ENCODE peak calls at places on chromosome 11, in ten cellular contexts. A is NCI-H1694 treated with DMSO at 0.1 percent for 48 hours; O is heart right ventricle; W is tibial nerve; I is CD8-positive, alpha-beta memory T cell; Q is germinal center; M is progenitor cell of endocrine pancreas; H is cardiac septum; Z is activated CD4-positive, alpha-beta T cell treated with anti-CD3 and anti-CD28 coated beads for 24 hours; X is gastrocnemius medialis. E is an unnamed sample.

GRCh38 chr11:87020336-87020735 is 17.4 kb upstream of the TMEM135 start:
- DNase-seq in A (no peak), O (no peak), W (no peak), I (no peak), Q (no peak), M (no peak), H (no peak), Z (no peak), X (no peak), E (no peak)

GRCh38 chr11:45212566-45213315 is 66.3 kb downstream of the PRDM11 start:
- DNase-seq in A (no peak), O (no peak), W (no peak), I (no peak), Q (no peak), M (no peak), H (no peak), Z (no peak), X (no peak), E (no peak)

GRCh38 chr11:32267679-32268187 is 167.6 kb downstream of the WT1 start:
- DNase-seq in A (no peak), O (no peak), W (no peak), I (no peak), Q (no peak), M (no peak), H (no peak), Z (no peak), X (no peak), E (no peak)

GRCh38 chr11:96309001-96309642 is 33.9 kb downstream of the MAML2 start:
- DNase-seq in A (no peak), O (no peak), W (no peak), I (no peak), Q (no peak), M (no peak), H (no peak), Z (no peak), X (no peak), E (no peak)

GRCh38 chr11:22432331-22433065 is 94.3 kb downstream of the SLC17A6 start:
- DNase-seq in A (no peak), O (peak; percentile 48), W (peak; percentile 18), I (no peak), Q (no peak), M (no peak), H (peak; percentile 74), Z (no peak), X (peak; percentile 11), E (peak; percentile 27)

GRCh38 chr11:36056160-36056751 is 112.4 kb downstream of the LDLRAD3 start:
- DNase-seq in A (peak; percentile 24), O (no peak), W (no peak), I (no peak), Q (no peak), M (no peak), H (no peak), Z (no peak), X (no peak), E (no peak)

GRCh38 chr11:121104223-121104831 is 3.3 kb downstream of the TECTA start:
- DNase-seq in A (no peak), O (peak; percentile 32), W (no peak), I (no peak), Q (no peak), M (no peak), H (no peak), Z (no peak), X (peak; percentile 6), E (peak; percentile 64)

GRCh38 chr11:102196816-102197215 is 86.6 kb downstream of the YAP1 start:
- DNase-seq in A (no peak), O (no peak), W (no peak), I (no peak), Q (no peak), M (no peak), H (no peak), Z (no peak), X (no peak), E (no peak)

GRCh38 chr11:122205036-122205435 is 89.0 kb upstream of the BLID start:
- DNase-seq in A (no peak), O (no peak), W (no peak), I (no peak), Q (no peak), M (no peak), H (no peak), Z (no peak), X (no peak), E (no peak)

GRCh38 chr11:62012451-62013265 is 45.2 kb upstream of the FTH1 start:
- DNase-seq in A (no peak), O (no peak), W (no peak), I (no peak), Q (no peak), M (no peak), H (no peak), Z (no peak), X (no peak), E (peak; percentile 60)

GRCh38 chr11:19018901-19019300 is 41.6 kb downstream of the MRGPRX2 start:
- DNase-seq in A (no peak), O (no peak), W (no peak), I (no peak), Q (no peak), M (peak; percentile 70), H (no peak), Z (no peak), X (no peak), E (no peak)

GRCh38 chr11:95711945-95712221 is 77.7 kb downstream of the FAM76B start:
- DNase-seq in A (no peak), O (no peak), W (no peak), I (no peak), Q (no peak), M (no peak), H (no peak), Z (no peak), X (no peak), E (no peak)

GRCh38 chr11:116931206-116931953 is 94.0 kb upstream of the APOA1 start:
- DNase-seq in A (no peak), O (no peak), W (no peak), I (peak; percentile 79), Q (peak; percentile 24), M (no peak), H (no peak), Z (no peak), X (no peak), E (no peak)

GRCh38 chr11:48013269-48013901 is 33.0 kb downstream of the PTPRJ start:
- DNase-seq in A (no peak), O (no peak), W (no peak), I (peak; percentile 63), Q (peak; percentile 71), M (no peak), H (peak; percentile 75), Z (no peak), X (no peak), E (no peak)

GRCh38 chr11:107275632-107276031 is 182.0 kb downstream of the CWF19L2 start:
- DNase-seq in A (no peak), O (no peak), W (no peak), I (no peak), Q (no peak), M (no peak), H (no peak), Z (no peak), X (no peak), E (no peak)

GRCh38 chr11:117985953-117986887 is at the start of gene IL10RA:
- DNase-seq in A (no peak), O (peak; percentile 88), W (peak; percentile 39), I (peak; percentile 82), Q (peak; percentile 94), M (peak; percentile 76), H (peak; percentile 94), Z (peak; percentile 63), X (peak; percentile 30), E (peak; percentile 87)

GRCh38 chr11:58575377-58576020 is at the start of gene LPXN:
- DNase-seq in A (no peak), O (no peak), W (no peak), I (peak; percentile 68), Q (peak; percentile 51), M (no peak), H (no peak), Z (no peak), X (no peak), E (no peak)

GRCh38 chr11:106503901-106504300 is 426.4 kb downstream of the AASDHPPT start:
- DNase-seq in A (no peak), O (no peak), W (no peak), I (no peak), Q (no peak), M (no peak), H (no peak), Z (no peak), X (no peak), E (no peak)

GRCh38 chr11:103202048-103202651 is 92.9 kb downstream of the DYNC2H1 start:
- DNase-seq in A (peak; percentile 2), O (no peak), W (no peak), I (no peak), Q (no peak), M (no peak), H (no peak), Z (no peak), X (no peak), E (no peak)

GRCh38 chr11:14454861-14455632 is 44.6 kb downstream of the COPB1 start:
- DNase-seq in A (peak; percentile 19), O (no peak), W (no peak), I (peak; percentile 11), Q (peak; percentile 30), M (no peak), H (no peak), Z (no peak), X (no peak), E (no peak)

GRCh38 chr11:117441146-117441975 is 113.7 kb downstream of the CEP164 start:
- DNase-seq in A (no peak), O (no peak), W (no peak), I (no peak), Q (no peak), M (no peak), H (no peak), Z (no peak), X (no peak), E (no peak)

GRCh38 chr11:100403817-100404216 is 283.3 kb upstream of the ARHGAP42 start:
- DNase-seq in A (no peak), O (no peak), W (no peak), I (no peak), Q (no peak), M (no peak), H (no peak), Z (no peak), X (no peak), E (no peak)

GRCh38 chr11:122920579-122920978 is 38.0 kb downstream of the JHY start:
- DNase-seq in A (no peak), O (no peak), W (no peak), I (no peak), Q (no peak), M (no peak), H (no peak), Z (no peak), X (no peak), E (no peak)

GRCh38 chr11:5364214-5364613 is 12.9 kb downstream of the OR51B6 start:
- DNase-seq in A (no peak), O (no peak), W (no peak), I (no peak), Q (no peak), M (no peak), H (no peak), Z (no peak), X (no peak), E (no peak)

GRCh38 chr11:63614136-63614664 is at the start of gene PLAAT3:
- DNase-seq in A (no peak), O (peak; percentile 90), W (peak; percentile 66), I (peak; percentile 7), Q (peak; percentile 24), M (peak; percentile 39), H (peak; percentile 87), Z (no peak), X (peak; percentile 63), E (peak; percentile 84)

GRCh38 chr11:101920992-101921391 is 4.7 kb upstream of the ANGPTL5 start:
- DNase-seq in A (no peak), O (no peak), W (no peak), I (no peak), Q (no peak), M (no peak), H (no peak), Z (no peak), X (no peak), E (no peak)

GRCh38 chr11:48001438-48002021 is 21.2 kb downstream of the PTPRJ start:
- DNase-seq in A (peak; percentile 68), O (no peak), W (no peak), I (peak; percentile 95), Q (peak; percentile 59), M (no peak), H (peak; percentile 67), Z (peak; percentile 66), X (no peak), E (no peak)

GRCh38 chr11:35334385-35335090 is 84.8 kb downstream of the SLC1A2 start:
- DNase-seq in A (no peak), O (no peak), W (no peak), I (peak; percentile 61), Q (peak; percentile 62), M (no peak), H (no peak), Z (no peak), X (no peak), E (no peak)

E was measured in tibial artery.